ENCODE peak calls at places on chromosomes 2 and 18, in nine cellular contexts. C, R, Q, V, L, U, M, H and G are unnamed samples. For H3K4me1, the result is how much of the 10 kb centered on the place peaks cover.

GRCh38 chr2:28720345-28720744 is 31.3 kb upstream of the PPP1CB start:
- DNase-seq in H (no peak), C (no peak), M (no peak), R (no peak), V (no peak), Q (no peak), L (no peak), U (no peak), G (no peak)

GRCh38 chr2:16003809-16004208 is 63.5 kb downstream of the MYCN start:
- DNase-seq in H (no peak), L (no peak), Q (no peak), M (no peak), U (no peak), V (no peak), C (no peak), R (no peak), G (no peak)

GRCh38 chr2:65344689-65345088 is 87.7 kb downstream of the SPRED2 start:
- DNase-seq in H (no peak), R (no peak), U (no peak), M (no peak), V (no peak), Q (no peak), C (no peak), L (no peak), G (no peak)

GRCh38 chr18:13393338-13393737 is 174.8 kb downstream of the LDLRAD4 start:
- DNase-seq in U (no peak), H (no peak), Q (no peak), M (no peak), C (no peak), L (no peak), R (no peak), V (no peak), G (peak)

GRCh38 chr2:228433706-228434105 is 252.2 kb upstream of the SPHKAP start:
- DNase-seq in H (no peak), R (no peak), Q (no peak), U (no peak), C (no peak), M (no peak), L (no peak), V (no peak), G (no peak)

GRCh38 chr2:20635096-20635475 is 15.8 kb downstream of the HS1BP3 start:
- DNase-seq in C (no peak), L (no peak), V (peak), H (no peak), R (no peak), Q (no peak), M (no peak), U (no peak), G (no peak)

GRCh38 chr2:102061962-102062795 is 70.4 kb downstream of the IL1R2 start:
- DNase-seq in V (peak), M (no peak), Q (no peak), R (no peak), L (no peak), U (no peak), H (no peak), C (no peak), G (no peak)

GRCh38 chr2:15359716-15360531 is 201.2 kb downstream of the NBAS start:
- DNase-seq in H (no peak), V (no peak), L (no peak), M (no peak), C (peak), U (no peak), R (no peak), Q (no peak), G (no peak)

GRCh38 chr2:120499784-120500495 is 154.0 kb downstream of the INHBB start:
- DNase-seq in Q (no peak), R (no peak), U (no peak), M (no peak), C (no peak), V (no peak), L (no peak), H (no peak), G (no peak)

GRCh38 chr18:25365242-25365641 is 13.3 kb upstream of the ZNF521 start:
- DNase-seq in U (no peak), V (no peak), H (no peak), Q (no peak), L (no peak), C (no peak), M (no peak), R (no peak), G (no peak)

GRCh38 chr2:49044680-49045079 is 109.6 kb downstream of the FSHR start:
- DNase-seq in Q (no peak), R (no peak), U (no peak), M (peak), V (no peak), H (no peak), L (no peak), C (no peak), G (no peak)

GRCh38 chr2:75560768-75561565 is at the start of gene EVA1A:
- DNase-seq in V (no peak), R (no peak), L (peak), Q (peak), M (peak), C (peak), H (no peak), U (no peak), G (no peak)

GRCh38 chr2:234249873-234250272 is 199.4 kb downstream of the SPP2 start:
- DNase-seq in U (no peak), H (no peak), L (no peak), C (peak), M (no peak), V (no peak), R (no peak), Q (no peak), G (no peak)

GRCh38 chr2:71511776-71512175 is 58.4 kb downstream of the DYSF start:
- DNase-seq in M (no peak), Q (no peak), L (no peak), H (no peak), R (no peak), V (no peak), C (no peak), U (no peak), G (no peak)

GRCh38 chr2:6877402-6878305 is at the start of gene RSAD2:
- DNase-seq in H (no peak), C (no peak), R (no peak), L (peak), V (no peak), Q (peak), U (peak), M (no peak), G (no peak)

GRCh38 chr2:152506843-152507242 is 171.9 kb downstream of the FMNL2 start:
- DNase-seq in H (no peak), R (no peak), U (peak), M (no peak), C (peak), V (no peak), Q (no peak), L (no peak), G (no peak)

GRCh38 chr2:186042207-186043028 is 303.8 kb downstream of the FSIP2 start:
- DNase-seq in C (no peak), M (no peak), Q (no peak), U (no peak), V (no peak), H (no peak), L (no peak), R (no peak), G (no peak)

GRCh38 chr18:5662586-5663090 is 118.8 kb upstream of the EPB41L3 start:
- DNase-seq in L (no peak), V (no peak), R (no peak), U (no peak), H (no peak), M (no peak), C (no peak), Q (no peak), G (no peak)
- H3K4me3 ChIP-seq in L (no peak), V (no peak), R (no peak), U (no peak), H (no peak), M (no peak), C (no peak), Q (no peak), G (no peak)

GRCh38 chr2:96861074-96861473 is 3.3 kb upstream of the ANKRD39 start:
- DNase-seq in U (no peak), C (no peak), H (no peak), Q (no peak), L (no peak), V (peak), M (no peak), R (no peak), G (peak)
- H3K4me1 ChIP-seq in U (under half), C (under half), H (under half), Q (under half), L (under half), V (under half), M (under half), R (under half), G (under half)

GRCh38 chr2:85012855-85013254 is 41.9 kb downstream of the KCMF1 start:
- DNase-seq in U (no peak), L (no peak), M (no peak), C (no peak), R (no peak), Q (no peak), H (no peak), V (no peak), G (no peak)

GRCh38 chr2:85009019-85009618 is 38.2 kb downstream of the KCMF1 start:
- DNase-seq in L (no peak), R (no peak), H (no peak), C (no peak), V (no peak), Q (no peak), U (no peak), M (no peak), G (no peak)

GRCh38 chr2:85011747-85012146 is 40.8 kb downstream of the KCMF1 start:
- DNase-seq in C (no peak), Q (no peak), M (peak), R (no peak), H (no peak), L (no peak), V (no peak), U (no peak), G (no peak)

GRCh38 chr2:85011098-85011497 is 40.1 kb downstream of the KCMF1 start:
- DNase-seq in C (no peak), Q (no peak), U (no peak), L (no peak), M (no peak), H (no peak), R (no peak), V (no peak), G (no peak)

GRCh38 chr2:85012431-85012830 is 41.5 kb downstream of the KCMF1 start:
- DNase-seq in V (no peak), C (no peak), Q (no peak), U (no peak), R (no peak), H (no peak), M (no peak), L (no peak), G (no peak)
- TF ChIP-seq EP300 in V (no peak), C (no peak), Q (no peak), U (no peak), R (no peak), H (no peak), M (no peak), L (no peak), G (no peak)

GRCh38 chr2:208295834-208296233 is 29.8 kb downstream of the PIKFYVE start:
- DNase-seq in L (no peak), M (no peak), C (no peak), V (no peak), H (no peak), Q (no peak), U (no peak), R (no peak), G (no peak)

GRCh38 chr2:208304157-208304556 is 38.1 kb downstream of the PIKFYVE start:
- DNase-seq in C (no peak), L (no peak), V (no peak), M (no peak), Q (no peak), R (no peak), U (no peak), H (no peak), G (no peak)

GRCh38 chr2:208296610-208297009 is 30.6 kb downstream of the PIKFYVE start:
- DNase-seq in H (no peak), L (no peak), U (no peak), R (no peak), V (no peak), C (no peak), M (no peak), Q (no peak), G (no peak)

GRCh38 chr2:208304695-208305094 is 38.6 kb downstream of the PIKFYVE start:
- DNase-seq in L (no peak), C (no peak), U (no peak), M (no peak), R (no peak), Q (no peak), V (no peak), H (no peak), G (no peak)

DNA sequence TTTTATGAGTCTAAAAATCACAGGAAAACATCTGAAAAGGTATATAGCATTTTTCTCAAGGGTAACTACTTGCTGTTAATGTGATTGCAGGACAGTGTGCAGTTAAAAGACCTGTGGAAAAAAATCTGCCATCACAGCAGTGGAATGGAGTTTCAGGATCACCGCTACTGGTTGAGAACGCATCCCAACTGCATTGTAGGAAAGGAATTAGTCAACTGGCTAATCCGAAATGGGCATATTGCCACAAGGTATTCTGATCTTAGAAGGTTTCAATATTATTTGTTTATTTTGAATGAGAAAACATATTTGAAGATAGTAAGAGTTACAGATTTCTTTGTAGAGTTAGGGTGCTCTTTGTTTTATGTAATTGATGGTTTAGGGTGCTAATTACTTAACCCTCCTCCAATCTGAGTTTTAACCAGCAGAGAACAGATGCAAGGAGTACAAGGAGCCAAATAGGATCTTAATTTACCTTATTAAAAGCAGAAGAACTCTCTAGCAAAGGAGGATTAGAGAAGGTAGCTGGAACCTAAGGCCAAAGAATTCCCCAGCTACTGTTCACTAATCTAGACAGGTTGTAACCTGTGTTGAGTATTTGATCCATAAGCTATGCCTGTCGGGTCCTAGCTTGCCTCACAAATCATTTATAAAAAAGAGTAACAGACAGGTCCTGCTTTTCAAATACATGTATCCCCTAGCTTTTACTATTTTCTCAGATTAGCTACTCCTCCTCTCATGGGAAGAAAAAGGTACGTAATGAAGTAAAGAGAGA is 35.0 kb downstream of the PIKFYVE start:
- DNase-seq in R (no peak), V (no peak), C (no peak), U (no peak), M (no peak), Q (no peak), L (no peak), H (no peak), G (no peak)
- H3K4me3 ChIP-seq in R (no peak), V (no peak), C (no peak), U (no peak), M (no peak), Q (no peak), L (no peak), H (no peak), G (no peak)

DNA sequence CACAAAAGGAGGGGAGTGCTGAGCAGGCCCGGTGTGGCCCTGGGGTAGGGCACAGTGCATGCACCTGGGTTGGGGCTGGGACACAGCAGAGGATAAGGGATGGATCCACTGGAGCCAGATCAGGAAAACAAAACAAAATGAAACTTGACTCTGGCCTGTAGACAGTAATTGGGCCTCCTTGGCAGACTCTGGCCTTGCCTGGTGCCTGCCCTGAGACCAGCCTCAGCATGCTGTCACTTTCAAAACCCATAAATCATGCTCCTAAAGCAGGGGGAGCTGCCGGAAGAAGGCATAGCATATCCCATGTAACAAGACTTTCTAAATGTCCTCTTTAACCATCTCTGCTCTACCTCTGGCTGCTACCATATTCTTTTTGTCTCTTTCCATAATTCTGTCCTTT is 61.1 kb upstream of the IGFBP5 start:
- DNase-seq in V (no peak), M (no peak), U (no peak), L (no peak), H (no peak), Q (no peak), R (no peak), C (no peak), G (no peak)
- H3K4me1 ChIP-seq in V (under half), M (under half), U (under half), L (under half), H (under half), Q (under half), R (under half), C (under half), G (half or more)

GRCh38 chr2:9318461-9319337 is 104.6 kb downstream of the ITGB1BP1 start:
- DNase-seq in U (no peak), Q (peak), M (peak), C (no peak), L (peak), R (peak), H (no peak), V (no peak), G (peak)
- TF ChIP-seq EP300 in U (no peak), Q (no peak), M (no peak), C (no peak), L (no peak), R (no peak), H (no peak), V (no peak), G (no peak)

DNA sequence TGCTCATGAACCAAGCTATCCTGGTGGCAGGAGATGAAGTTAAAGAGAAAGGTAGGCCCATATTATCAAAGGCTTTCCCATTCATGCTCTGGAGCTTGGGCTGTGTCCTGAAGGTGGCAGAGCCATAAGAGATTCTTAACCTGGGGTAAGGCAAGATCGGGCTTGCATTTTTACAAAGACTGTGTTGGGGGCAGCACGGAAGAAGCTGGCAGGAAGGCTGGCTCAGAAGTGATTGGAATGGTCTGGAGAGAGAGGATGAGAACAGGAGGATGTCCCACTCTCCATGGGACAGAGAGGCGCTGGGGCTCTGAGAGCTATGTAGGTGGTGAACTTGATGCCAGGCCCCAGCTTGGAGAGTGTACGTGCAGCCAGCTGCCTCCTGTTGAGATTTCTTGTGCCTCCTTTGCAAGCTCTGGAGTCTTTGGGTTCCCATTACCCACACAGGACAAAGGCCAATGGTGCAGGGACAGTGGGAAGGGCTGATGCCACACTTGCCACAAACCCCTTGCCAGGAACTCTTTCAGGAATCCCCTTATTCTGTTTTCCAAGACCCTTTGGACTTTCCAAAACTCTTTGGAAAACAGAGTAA is 40.6 kb upstream of the FZD5 start:
- DNase-seq in M (no peak), C (no peak), Q (no peak), L (no peak), H (no peak), V (no peak), R (no peak), U (no peak), G (no peak)
- H3K4me3 ChIP-seq in M (no peak), C (no peak), Q (no peak), L (no peak), H (no peak), V (peak), R (peak), U (no peak), G (no peak)

GRCh38 chr2:159897720-159898119 is 99.7 kb upstream of the CD302 start:
- DNase-seq in R (no peak), Q (no peak), V (no peak), L (no peak), H (no peak), C (no peak), U (no peak), M (no peak), G (no peak)
- H3K4me1 ChIP-seq in R (under half), Q (under half), V (under half), L (under half), H (under half), C (under half), U (half or more), M (under half), G (under half)

GRCh38 chr2:230868151-230868946 is 3.6 kb downstream of the ITM2C start:
- DNase-seq in M (peak), L (peak), C (no peak), H (no peak), R (no peak), Q (no peak), V (no peak), U (no peak), G (no peak)
- TF ChIP-seq EP300 in M (no peak), L (no peak), C (no peak), H (no peak), R (no peak), Q (no peak), V (no peak), U (no peak), G (no peak)